ENCODE peak calls at places on chromosomes 4 and X, in ten cellular contexts. F is AG04450, I is suprapubic skin, M is neural crest cell, U is fibroblast of mammary gland, W is PC-3, S is GM06990, R is lower leg skin, A is upper lobe of left lung, V is osteocyte. T is an unnamed sample.

GRCh38 chrX:118824173-118824782 is 654 bp downstream of the ZCCHC12 start:
- DNase-seq in F (no peak), I (no peak), M (peak), U (no peak), W (no peak), S (no peak), R (no peak), A (no peak), V (no peak), T (peak)

GRCh38 chr4:12488672-12489071 is 995.5 kb downstream of the RAB28 start:
- DNase-seq in F (no peak), I (no peak), M (no peak), U (peak), W (no peak), S (no peak), R (no peak), A (no peak), V (no peak), T (no peak)

GRCh38 chr4:85147481-85148076 is 181.1 kb upstream of the WDFY3 start:
- DNase-seq in F (peak), I (no peak), M (peak), U (peak), W (peak), S (peak), R (peak), A (no peak), V (no peak), T (peak)

GRCh38 chrX:14802943-14803710 is 69.7 kb downstream of the FANCB start:
- DNase-seq in F (no peak), I (no peak), M (no peak), U (peak), W (no peak), S (no peak), R (no peak), A (no peak), V (no peak), T (peak)

GRCh38 chr4:79209822-79210635 is 115.8 kb downstream of the NAA11 start:
- DNase-seq in F (no peak), I (no peak), M (no peak), U (no peak), W (no peak), S (no peak), R (peak), A (no peak), V (no peak), T (no peak)

GRCh38 chr4:110175634-110176033 is 22.8 kb downstream of the ELOVL6 start:
- DNase-seq in F (no peak), I (no peak), M (no peak), U (peak), W (peak), S (no peak), R (no peak), A (no peak), V (no peak), T (peak)

GRCh38 chr4:144687466-144687865 is 41.5 kb downstream of the HHIP start:
- DNase-seq in F (no peak), I (no peak), M (no peak), U (peak), W (no peak), S (no peak), R (no peak), A (no peak), V (no peak), T (peak)

GRCh38 chr4:63851496-63851895 is 557.8 kb downstream of the TECRL start:
- DNase-seq in F (no peak), I (no peak), M (no peak), U (no peak), W (peak), S (no peak), R (no peak), A (no peak), V (no peak), T (no peak)

GRCh38 chr4:71187399-71188196 is 151.2 kb upstream of the SLC4A4 start:
- DNase-seq in F (no peak), I (no peak), M (no peak), U (no peak), W (peak), S (peak), R (no peak), A (no peak), V (no peak), T (no peak)

GRCh38 chr4:76308548-76308947 is 2.0 kb downstream of the STBD1 start:
- DNase-seq in F (no peak), I (no peak), M (no peak), U (no peak), W (no peak), S (no peak), R (no peak), A (no peak), V (no peak), T (no peak)

GRCh38 chr4:54658321-54659093 is 750 bp downstream of the KIT start:
- DNase-seq in F (no peak), I (peak), M (peak), U (peak), W (peak), S (peak), R (no peak), A (peak), V (peak), T (peak)

GRCh38 chr4:71294301-71294700 is 44.5 kb upstream of the SLC4A4 start:
- DNase-seq in F (no peak), I (no peak), M (no peak), U (peak), W (no peak), S (no peak), R (no peak), A (no peak), V (no peak), T (no peak)

GRCh38 chrX:132751043-132751690 is 207.3 kb downstream of the HS6ST2 start:
- DNase-seq in F (no peak), I (no peak), M (no peak), U (no peak), W (no peak), S (no peak), R (no peak), A (no peak), V (no peak), T (no peak)

GRCh38 chr4:48227662-48228061 is 42.0 kb downstream of the TEC start:
- DNase-seq in F (no peak), I (no peak), M (no peak), U (no peak), W (no peak), S (no peak), R (peak), A (no peak), V (no peak), T (no peak)

GRCh38 chrX:36480441-36480990 is 527.6 kb upstream of the FAM47C start:
- DNase-seq in F (no peak), I (no peak), M (no peak), U (no peak), W (no peak), S (no peak), R (no peak), A (no peak), V (no peak), T (no peak)

DNA sequence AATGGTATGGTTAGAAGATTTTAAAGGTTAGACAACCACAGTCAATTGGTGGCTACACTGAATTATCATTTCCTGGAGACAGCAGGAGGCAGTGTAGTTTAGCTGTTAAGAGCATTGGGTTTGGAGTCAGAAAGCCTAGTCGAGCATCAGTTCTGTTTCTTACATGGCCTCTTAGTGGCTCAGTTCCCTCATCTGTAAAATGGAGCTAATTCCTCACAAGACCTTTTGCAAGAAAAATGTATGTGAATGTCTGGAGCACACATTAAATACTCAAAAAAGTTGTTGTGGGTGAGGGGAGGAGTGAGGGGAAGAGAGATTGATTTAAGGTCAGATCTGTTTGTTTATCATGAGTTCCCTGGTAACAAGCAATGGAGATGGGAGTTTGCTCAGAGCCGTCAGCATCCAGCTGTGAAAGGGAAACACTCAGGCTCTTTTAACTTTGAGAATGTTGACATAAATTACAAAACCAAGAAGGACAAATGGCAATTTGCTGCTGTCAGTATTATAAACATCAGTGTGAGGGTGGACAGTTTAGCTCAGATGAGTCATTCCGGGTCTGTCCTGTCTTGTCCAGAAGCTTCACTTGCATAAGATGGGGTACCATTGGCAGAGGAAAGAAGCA is 98.2 kb upstream of the PGRMC2 start:
- DNase-seq in F (no peak), I (no peak), M (no peak), U (peak), W (peak), S (no peak), R (peak), A (no peak), V (no peak), T (peak)
- TF ChIP-seq CTCF in F (peak), I (no peak), M (no peak), U (peak), W (peak), S (peak), R (no peak), A (no peak), V (peak), T (peak)

DNA sequence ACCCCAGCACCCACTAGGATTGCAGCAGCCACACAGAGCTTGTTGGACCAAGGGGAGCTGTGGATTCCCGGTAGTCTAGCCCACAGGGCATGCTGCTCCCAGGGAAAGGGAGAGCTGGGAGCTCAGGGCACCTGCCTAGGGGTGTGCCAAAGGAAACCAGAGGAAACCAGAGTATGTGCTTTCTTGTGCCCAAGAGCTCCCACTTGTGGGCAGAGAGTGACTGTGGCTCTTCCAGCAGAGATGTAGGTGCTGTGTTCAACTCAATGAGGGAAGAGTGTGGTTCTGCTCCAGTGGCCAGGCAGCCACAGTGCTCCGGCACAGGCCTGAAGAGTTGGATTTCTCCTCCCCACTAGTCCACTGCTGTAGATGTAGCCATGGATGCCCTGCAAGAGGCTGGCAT is 1050.0 kb upstream of the INTU start:
- DNase-seq in F (no peak), I (no peak), M (no peak), U (peak), W (peak), S (no peak), R (no peak), A (no peak), V (no peak), T (no peak)
- TF ChIP-seq CTCF in F (peak), I (no peak), M (no peak), U (peak), W (peak), S (no peak), R (no peak), A (no peak), V (no peak), T (peak)

DNA sequence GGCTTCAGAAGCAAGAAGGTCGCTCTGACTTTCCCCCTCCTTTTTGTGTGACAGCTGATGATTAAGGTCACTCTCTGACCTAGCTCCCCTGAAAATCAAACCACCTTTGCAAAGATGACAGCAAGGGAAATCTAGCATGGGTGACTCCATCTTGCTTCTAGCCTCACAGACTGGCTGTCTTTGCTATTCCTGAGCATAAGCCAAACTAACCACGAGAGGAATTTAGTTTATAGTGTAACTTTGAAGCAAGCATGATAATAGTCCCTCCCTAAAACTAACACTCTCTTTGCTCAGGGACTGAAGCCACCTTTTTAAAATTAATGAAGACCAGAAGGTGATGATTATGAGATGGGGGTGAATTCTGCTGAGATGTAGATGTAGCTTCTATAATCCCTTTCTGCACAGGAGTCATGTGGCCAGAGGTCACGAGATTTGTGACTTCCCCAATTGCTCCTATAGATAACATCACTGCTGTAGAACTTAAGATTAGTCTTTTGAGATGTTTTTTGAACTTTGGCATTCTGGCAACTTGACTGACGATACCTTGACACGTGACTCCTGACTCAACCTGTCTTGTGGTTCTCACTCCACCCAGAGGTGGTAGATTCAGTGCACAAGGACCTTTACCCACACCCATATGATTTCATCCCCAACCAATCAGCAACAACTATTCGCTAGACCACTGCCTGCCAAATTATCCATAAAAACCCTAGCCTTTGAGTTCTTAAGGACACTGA is 14.9 kb upstream of the PDE5A start:
- DNase-seq in F (no peak), I (no peak), M (no peak), U (no peak), W (no peak), S (no peak), R (no peak), A (no peak), V (no peak), T (no peak)
- TF ChIP-seq CTCF in F (no peak), I (no peak), M (no peak), U (no peak), W (no peak), S (no peak), R (no peak), A (no peak), V (no peak), T (no peak)

DNA sequence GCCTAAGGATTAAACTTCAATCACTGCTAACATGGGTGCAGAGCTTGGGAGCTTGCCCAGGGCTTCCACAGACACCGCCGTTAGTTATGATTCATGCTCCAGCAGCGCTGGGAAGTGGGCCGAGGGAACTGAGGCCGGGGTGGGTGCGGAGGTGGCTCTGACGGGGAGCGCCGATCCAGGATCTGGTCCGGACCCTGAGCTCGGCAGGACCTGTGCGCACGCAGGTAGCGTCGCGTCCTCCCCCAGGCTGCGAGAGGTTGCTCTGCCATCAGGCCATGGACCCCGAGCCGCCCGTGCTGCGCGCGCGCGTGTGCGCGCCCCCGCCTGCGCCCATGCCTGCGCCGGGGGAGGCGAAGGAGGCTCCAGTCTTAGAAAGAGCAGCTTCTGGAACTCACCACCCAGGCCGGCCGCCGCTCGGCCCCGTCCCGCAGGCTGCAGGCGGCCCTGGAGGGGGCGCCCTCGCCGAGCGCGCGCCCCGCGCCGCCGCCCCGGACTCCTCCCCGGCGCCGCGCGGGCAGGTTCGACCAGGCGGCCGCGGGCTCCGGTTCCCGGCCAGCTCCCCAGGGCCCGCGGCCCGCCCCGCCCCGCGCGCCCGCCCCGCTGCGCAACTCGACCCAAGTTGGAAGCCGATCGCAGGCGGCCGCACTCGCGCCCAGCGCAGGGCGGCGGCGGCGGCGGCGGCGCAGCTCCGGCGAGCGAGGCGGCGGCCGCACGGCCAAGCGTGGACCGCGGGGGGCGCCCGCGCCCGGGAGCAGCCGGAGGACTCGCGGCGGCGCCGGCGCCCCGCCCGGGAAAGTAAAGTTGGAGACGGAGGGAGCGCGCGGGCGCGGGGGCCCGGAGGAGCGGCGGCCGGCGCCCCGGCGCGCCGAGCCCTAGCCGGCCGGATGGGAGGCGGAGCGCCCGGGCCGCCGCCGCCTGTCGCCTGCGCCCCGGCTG is 646 bp upstream of the ADRA2C start:
- DNase-seq in F (no peak), I (no peak), M (peak), U (peak), W (peak), S (no peak), R (no peak), A (peak), V (no peak), T (peak)
- TF ChIP-seq CTCF in F (no peak), I (no peak), M (peak), U (no peak), W (no peak), S (no peak), R (no peak), A (peak), V (peak), T (no peak)

GRCh38 chr4:51842167-51842553 is 793 bp upstream of the DCUN1D4 start:
- DNase-seq in F (no peak), I (no peak), M (no peak), U (peak), W (no peak), S (no peak), R (peak), A (no peak), V (no peak), T (peak)

GRCh38 chr4:51843309-51844156 is 580 bp downstream of the DCUN1D4 start:
- DNase-seq in F (no peak), I (peak), M (peak), U (peak), W (peak), S (no peak), R (peak), A (peak), V (peak), T (peak)

GRCh38 chr4:51844157-51845054 is 1.5 kb downstream of the DCUN1D4 start:
- DNase-seq in F (peak), I (peak), M (peak), U (peak), W (peak), S (peak), R (peak), A (peak), V (peak), T (peak)

GRCh38 chr4:51840791-51841190 is 2.2 kb upstream of the DCUN1D4 start:
- DNase-seq in F (no peak), I (no peak), M (no peak), U (no peak), W (peak), S (no peak), R (no peak), A (no peak), V (no peak), T (peak)

GRCh38 chr4:51842554-51843308 is at the start of gene DCUN1D4:
- DNase-seq in F (peak), I (peak), M (peak), U (peak), W (peak), S (peak), R (peak), A (peak), V (peak), T (peak)
- TF ChIP-seq CTCF in F (peak), I (no peak), M (peak), U (peak), W (peak), S (peak), R (no peak), A (peak), V (peak), T (peak)

GRCh38 chr4:164716901-164717300 is 37.0 kb upstream of the SMIM31 start:
- DNase-seq in F (no peak), I (no peak), M (no peak), U (peak), W (no peak), S (no peak), R (no peak), A (no peak), V (no peak), T (no peak)
- TF ChIP-seq CTCF in F (no peak), I (no peak), M (peak), U (no peak), W (peak), S (peak), R (no peak), A (no peak), V (peak), T (no peak)

GRCh38 chr4:37431417-37431743 is 186.8 kb downstream of the NWD2 start:
- DNase-seq in F (no peak), I (no peak), M (no peak), U (no peak), W (no peak), S (no peak), R (no peak), A (no peak), V (no peak), T (no peak)

GRCh38 chr4:37429906-37430305 is 185.4 kb downstream of the NWD2 start:
- DNase-seq in F (no peak), I (no peak), M (no peak), U (no peak), W (no peak), S (no peak), R (no peak), A (no peak), V (no peak), T (no peak)

GRCh38 chr4:37438880-37439279 is 194.3 kb downstream of the NWD2 start:
- DNase-seq in F (no peak), I (no peak), M (no peak), U (peak), W (peak), S (no peak), R (no peak), A (no peak), V (no peak), T (no peak)

GRCh38 chr4:37430718-37431416 is 186.3 kb downstream of the NWD2 start:
- DNase-seq in F (no peak), I (no peak), M (no peak), U (no peak), W (no peak), S (no peak), R (no peak), A (no peak), V (no peak), T (no peak)

GRCh38 chr4:37434469-37434868 is 189.9 kb downstream of the NWD2 start:
- DNase-seq in F (no peak), I (no peak), M (no peak), U (peak), W (peak), S (no peak), R (no peak), A (no peak), V (no peak), T (no peak)
- TF ChIP-seq CTCF in F (peak), I (no peak), M (peak), U (no peak), W (peak), S (no peak), R (no peak), A (no peak), V (peak), T (no peak)

DNA sequence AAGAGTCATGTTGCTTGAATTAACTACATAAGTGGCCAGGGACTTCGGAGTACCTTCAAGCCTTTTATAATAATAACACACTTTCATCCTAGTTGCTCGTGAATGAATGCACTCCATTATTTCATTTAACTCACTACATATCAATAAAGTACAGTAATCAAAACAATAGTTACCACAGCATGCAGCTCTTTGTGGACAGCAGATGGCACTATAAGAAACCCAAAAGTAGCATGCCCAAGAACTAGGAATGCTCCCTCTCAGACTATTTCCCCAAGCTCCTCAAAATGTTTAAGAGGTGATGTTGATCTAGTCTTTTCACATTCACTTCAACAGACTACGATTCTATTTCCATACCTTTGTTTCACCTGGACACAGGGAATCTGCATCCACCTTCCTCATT is 500.8 kb upstream of the DIAPH2 start:
- DNase-seq in F (no peak), I (no peak), M (no peak), U (peak), W (peak), S (no peak), R (no peak), A (no peak), V (no peak), T (peak)
- TF ChIP-seq CTCF in F (peak), I (no peak), M (peak), U (peak), W (peak), S (peak), R (no peak), A (no peak), V (peak), T (no peak)